ENCODE peak calls at places on chromosomes 13 and 19, in ten cellular contexts. Z, U, P, V, G, A, L, J, Q and Y are unnamed samples. For H3K27me3, the result is how much of the 10 kb centered on the place peaks cover.

GRCh38 chr19:49506575-49507105 is 5.8 kb upstream of the FCGRT start:
- DNase-seq in Q (peak), J (no peak), A (peak), U (peak), Z (no peak), G (peak), P (no peak), V (no peak), L (peak), Y (peak)

GRCh38 chr13:106299616-106300015 is 235.8 kb downstream of the EFNB2 start:
- DNase-seq in G (no peak), Q (no peak), A (no peak), J (no peak), P (no peak), L (no peak), U (no peak), V (peak), Z (no peak), Y (no peak)

GRCh38 chr19:19602136-19602712 is 16.3 kb downstream of the PBX4 start:
- DNase-seq in U (no peak), Q (no peak), V (no peak), A (no peak), J (no peak), G (peak), L (no peak), Z (no peak), P (no peak), Y (peak)

GRCh38 chr19:30229524-30230174 is 142.5 kb upstream of the ZNF536 start:
- DNase-seq in P (no peak), J (no peak), G (no peak), Q (peak), U (no peak), Z (no peak), L (no peak), V (no peak), A (no peak), Y (no peak)

GRCh38 chr13:42970824-42971669 is 21.0 kb downstream of the EPSTI1 start:
- DNase-seq in V (peak), U (peak), G (peak), L (peak), Q (peak), J (no peak), A (no peak), P (no peak), Z (no peak), Y (peak)

GRCh38 chr19:6224308-6224675 is 55.5 kb downstream of the MLLT1 start:
- DNase-seq in V (no peak), U (no peak), Z (peak), Q (no peak), P (no peak), G (no peak), J (no peak), A (peak), L (no peak), Y (no peak)

GRCh38 chr19:2032296-2032941 is 16.9 kb upstream of the BTBD2 start:
- DNase-seq in P (peak), G (no peak), Z (peak), J (peak), Q (peak), L (peak), U (peak), V (peak), A (peak), Y (peak)

GRCh38 chr19:41998246-41999020 is 4.4 kb upstream of the ATP1A3 start:
- DNase-seq in Q (peak), L (peak), V (no peak), A (peak), P (no peak), J (no peak), G (no peak), Z (peak), U (peak), Y (no peak)

GRCh38 chr13:84962141-84962750 is 837.0 kb downstream of the SLITRK6 start:
- DNase-seq in J (no peak), G (no peak), A (no peak), V (no peak), Z (no peak), P (no peak), U (no peak), Q (peak), L (no peak), Y (no peak)

GRCh38 chr13:88857256-88857655 is 1186.1 kb downstream of the SLITRK5 start:
- DNase-seq in P (no peak), G (no peak), U (no peak), Q (no peak), J (no peak), A (no peak), V (no peak), Z (no peak), L (no peak), Y (no peak)

GRCh38 chr13:108859202-108860012 is 230.0 kb downstream of the MYO16 start:
- DNase-seq in V (peak), Z (no peak), Q (no peak), U (no peak), J (no peak), L (peak), A (no peak), G (no peak), P (no peak), Y (no peak)

GRCh38 chr13:113110048-113110851 is 4.7 kb downstream of the F7 start:
- DNase-seq in G (peak), Z (no peak), P (peak), A (peak), V (no peak), L (peak), J (no peak), U (no peak), Q (peak), Y (peak)

GRCh38 chr13:35889560-35889959 is 241.6 kb downstream of the DCLK1 start:
- DNase-seq in G (no peak), P (no peak), U (no peak), A (no peak), Z (no peak), J (no peak), L (no peak), Q (no peak), V (no peak), Y (no peak)

GRCh38 chr13:51342706-51343105 is 3.2 kb downstream of the SERPINE3 start:
- DNase-seq in J (no peak), Z (no peak), G (no peak), P (no peak), A (no peak), L (peak), Q (no peak), U (no peak), V (peak), Y (no peak)

GRCh38 chr19:16197188-16197621 is 506 bp upstream of the AP1M1 start:
- DNase-seq in U (no peak), P (no peak), Q (no peak), J (no peak), Z (no peak), L (peak), G (no peak), V (peak), A (no peak), Y (no peak)

GRCh38 chr13:106567421-106568224 is at the start of gene ARGLU1:
- DNase-seq in V (peak), A (peak), G (peak), U (peak), Q (peak), P (peak), Z (peak), L (peak), J (peak), Y (peak)

GRCh38 chr13:59424661-59425060 is 739.1 kb downstream of the DIAPH3 start:
- DNase-seq in J (no peak), A (no peak), Q (no peak), G (no peak), L (peak), U (no peak), Z (no peak), P (no peak), V (peak), Y (no peak)

GRCh38 chr19:1064661-1065605 is 2.0 kb upstream of the ARHGAP45 start:
- DNase-seq in V (peak), Z (peak), P (no peak), J (no peak), U (peak), A (peak), L (peak), Q (peak), G (peak), Y (peak)

GRCh38 chr19:16013181-16013850 is 63.0 kb upstream of the TPM4 start:
- DNase-seq in L (no peak), P (no peak), G (no peak), V (no peak), U (no peak), Q (no peak), J (no peak), A (no peak), Z (no peak), Y (no peak)

GRCh38 chr19:18044825-18045304 is 36.9 kb downstream of the ARRDC2 start:
- DNase-seq in Q (no peak), G (peak), P (no peak), Z (peak), U (peak), A (peak), J (peak), V (peak), L (peak), Y (peak)

GRCh38 chr13:64912141-64912540 is 2318.0 kb downstream of the PCDH9 start:
- DNase-seq in L (peak), U (no peak), A (no peak), P (no peak), G (no peak), Q (no peak), J (no peak), Z (no peak), V (peak), Y (no peak)

GRCh38 chr19:29211562-29212416 is 1.2 kb downstream of the UQCRFS1 start:
- DNase-seq in P (no peak), G (no peak), Q (no peak), Z (no peak), J (no peak), L (peak), U (no peak), V (peak), A (no peak), Y (no peak)

GRCh38 chr13:113798200-113798811 is 39.3 kb downstream of the TMEM255B start:
- DNase-seq in Q (no peak), J (no peak), Z (no peak), P (no peak), L (no peak), A (no peak), V (no peak), G (no peak), U (no peak), Y (no peak)

GRCh38 chr13:48595330-48596127 is 58.2 kb upstream of the CYSLTR2 start:
- DNase-seq in P (peak), G (peak), Z (no peak), Q (peak), J (peak), U (peak), L (peak), A (no peak), V (peak), Y (peak)

GRCh38 chr13:110506396-110506795 is 55.1 kb downstream of the RAB20 start:
- DNase-seq in Z (no peak), G (no peak), A (no peak), Q (no peak), J (no peak), P (no peak), U (no peak), V (no peak), L (no peak), Y (no peak)
- H3K27me3 ChIP-seq in Z (under half), G (under half), A (under half), Q (under half), J (under half), P (under half), U (under half), V (under half), L (under half), Y (under half)

GRCh38 chr13:37934339-37935191 is 65.0 kb upstream of the TRPC4 start:
- DNase-seq in L (no peak), Z (peak), G (no peak), J (no peak), U (no peak), P (no peak), Q (no peak), V (no peak), A (no peak), Y (no peak)
- H3K27me3 ChIP-seq in L (under half), Z (under half), G (under half), J (under half), U (under half), P (under half), Q (under half), V (under half), A (under half), Y (under half)

GRCh38 chr19:14821958-14822357 is 13.0 kb downstream of the OR7A5 start:
- DNase-seq in U (peak), L (peak), G (no peak), P (no peak), V (no peak), A (no peak), Z (no peak), Q (no peak), J (no peak), Y (no peak)
- H3K27me3 ChIP-seq in U (under half), L (under half), G (under half), P (under half), V (under half), A (under half), Z (under half), Q (under half), J (under half), Y (under half)

GRCh38 chr13:111468037-111468959 is 147.9 kb downstream of the TEX29 start:
- DNase-seq in U (no peak), L (no peak), Z (no peak), V (no peak), J (no peak), A (peak), G (no peak), P (no peak), Q (no peak), Y (no peak)

GRCh38 chr13:111469916-111470506 is 149.6 kb downstream of the TEX29 start:
- DNase-seq in A (peak), Q (no peak), J (no peak), P (no peak), G (no peak), Z (no peak), L (no peak), V (no peak), U (no peak), Y (no peak)

GRCh38 chr13:111469450-111469849 is 149.0 kb downstream of the TEX29 start:
- DNase-seq in L (no peak), U (no peak), V (no peak), G (no peak), A (no peak), Q (no peak), Z (no peak), J (no peak), P (no peak), Y (no peak)

GRCh38 chr13:111470933-111471332 is 150.5 kb downstream of the TEX29 start:
- DNase-seq in Z (no peak), J (no peak), U (no peak), Q (no peak), A (no peak), G (no peak), V (no peak), L (no peak), P (no peak), Y (no peak)

DNA sequence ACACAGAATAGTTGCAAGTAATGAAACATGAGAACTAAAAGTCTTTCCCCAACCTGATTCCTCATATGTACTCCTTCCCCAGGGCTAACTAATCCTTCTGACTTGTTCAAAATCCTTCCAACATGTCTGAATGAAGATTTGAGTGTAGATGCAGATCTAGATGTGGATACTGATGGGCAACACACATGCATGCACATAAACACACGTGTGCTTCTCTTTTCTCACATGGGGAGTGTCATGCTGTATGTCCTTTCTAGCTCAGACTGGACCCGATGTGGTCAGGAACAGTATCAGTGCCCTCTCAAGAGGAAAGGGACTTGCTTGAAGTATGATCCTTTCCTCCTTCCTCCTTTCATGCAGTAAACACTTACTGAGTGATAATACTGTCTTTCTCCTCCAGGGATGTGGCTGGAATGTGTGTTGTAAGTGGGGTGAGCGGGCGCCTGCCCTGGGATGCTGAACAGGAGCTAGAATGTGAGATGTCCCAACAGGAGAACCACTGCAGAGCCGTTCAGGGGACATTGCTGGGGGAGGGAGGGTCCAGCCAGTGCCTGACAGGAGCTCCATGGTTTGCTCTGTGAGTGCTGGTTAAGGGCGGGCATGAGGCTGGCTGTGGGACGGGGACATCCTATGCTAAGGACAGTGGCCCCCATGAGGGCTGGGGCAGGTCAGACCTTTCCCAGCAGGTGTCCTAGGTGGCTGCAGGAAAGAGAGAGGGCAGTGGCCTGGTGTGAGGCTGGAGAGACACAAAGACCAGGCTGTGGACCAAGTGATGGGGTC is 146.9 kb downstream of the TEX29 start:
- DNase-seq in A (no peak), U (no peak), P (no peak), V (no peak), G (no peak), L (no peak), Q (no peak), Z (no peak), J (no peak), Y (no peak)
- H3K27me3 ChIP-seq in A (under half), U (under half), P (under half), V (under half), G (under half), L (under half), Q (half or more), Z (under half), J (under half), Y (under half)

GRCh38 chr13:46812398-46812797 is 15.4 kb upstream of the ESD start:
- DNase-seq in Z (no peak), J (no peak), G (no peak), V (no peak), A (no peak), P (no peak), Q (no peak), U (no peak), L (no peak), Y (no peak)

DNA sequence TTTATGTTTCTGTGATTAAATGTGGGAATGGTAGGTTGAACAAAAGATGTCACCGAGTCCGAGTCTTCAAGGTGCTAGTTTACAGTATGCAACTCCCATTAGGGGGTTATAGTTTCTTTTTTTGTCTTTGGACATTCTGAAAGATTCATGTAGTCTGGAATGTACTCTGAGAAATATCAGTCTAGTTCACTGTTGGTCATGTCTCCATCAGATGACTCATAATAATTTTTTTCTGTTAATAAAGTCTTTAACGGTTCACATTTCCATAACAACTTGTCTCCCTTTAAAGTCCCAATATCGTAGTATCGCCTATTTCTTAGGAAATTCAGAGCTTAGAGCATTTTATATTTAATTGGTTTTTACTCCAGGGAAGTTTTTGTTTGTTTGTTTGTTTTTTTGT is 13.5 kb upstream of the ESD start:
- DNase-seq in V (no peak), Q (no peak), J (no peak), L (no peak), A (no peak), Z (no peak), U (no peak), P (no peak), G (no peak), Y (no peak)
- H3K27me3 ChIP-seq in V (under half), Q (under half), J (under half), L (under half), A (under half), Z (under half), U (under half), P (under half), G (under half), Y (under half)

DNA sequence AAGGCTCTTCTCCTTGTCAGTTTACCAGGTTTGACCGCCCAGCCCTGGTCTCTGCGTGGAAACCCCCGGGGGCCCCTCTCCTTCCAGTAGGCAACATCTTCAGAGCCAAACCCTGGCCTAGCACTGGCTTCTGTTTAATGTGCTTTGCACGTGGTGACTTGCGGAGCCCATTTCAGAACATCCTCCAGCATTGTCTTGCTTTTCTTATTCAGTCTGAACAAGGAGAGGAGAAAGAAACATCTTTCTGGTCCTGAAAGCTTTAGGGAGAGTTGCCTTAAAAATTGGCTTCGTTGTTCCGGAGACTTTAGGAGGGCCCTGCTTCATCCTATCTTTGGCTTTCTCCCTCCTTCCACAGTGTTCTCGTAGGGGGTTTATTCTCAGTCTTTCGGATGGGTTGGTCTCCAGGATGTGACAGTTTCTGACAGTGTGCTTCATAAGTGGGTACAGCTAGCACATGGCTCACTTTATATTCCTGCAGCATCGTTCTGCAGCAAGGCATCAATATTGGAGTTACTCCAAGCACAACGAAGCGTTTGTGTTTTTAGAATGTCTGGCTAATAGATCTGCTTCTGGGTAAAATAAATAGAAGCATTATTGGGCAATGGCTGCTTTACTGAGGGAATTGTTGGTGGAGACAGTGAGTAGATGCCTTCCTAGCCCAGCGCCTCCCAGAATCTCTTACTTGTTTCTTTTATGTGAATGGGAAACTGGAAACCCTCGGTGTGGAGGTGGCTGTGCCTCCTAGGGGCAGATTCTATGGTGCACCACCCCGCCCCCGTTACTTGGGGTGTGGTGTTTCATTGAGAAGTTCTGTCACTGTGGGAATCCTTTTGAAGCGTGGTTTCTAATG is 1.8 kb downstream of the FARP1 start:
- DNase-seq in P (no peak), V (peak), G (no peak), A (no peak), L (peak), Q (peak), Z (no peak), J (no peak), U (no peak), Y (no peak)
- H3K27me3 ChIP-seq in P (under half), V (under half), G (under half), A (under half), L (under half), Q (under half), Z (under half), J (under half), U (under half), Y (under half)

GRCh38 chr19:54502518-54503048 is at the start of gene LAIR2:
- DNase-seq in A (no peak), U (no peak), J (no peak), G (no peak), P (no peak), Z (no peak), V (no peak), L (no peak), Q (no peak), Y (no peak)

GRCh38 chr19:54507824-54508223 is 5.2 kb downstream of the LAIR2 start:
- DNase-seq in P (no peak), U (no peak), G (no peak), A (no peak), J (no peak), Q (no peak), Z (no peak), L (no peak), V (no peak), Y (no peak)

GRCh38 chr19:54506079-54506478 is 3.4 kb downstream of the LAIR2 start:
- DNase-seq in G (no peak), V (no peak), U (no peak), P (no peak), A (no peak), J (no peak), Z (no peak), L (no peak), Q (no peak), Y (no peak)
- H3K27me3 ChIP-seq in G (under half), V (under half), U (under half), P (under half), A (under half), J (under half), Z (half or more), L (under half), Q (under half), Y (under half)

DNA sequence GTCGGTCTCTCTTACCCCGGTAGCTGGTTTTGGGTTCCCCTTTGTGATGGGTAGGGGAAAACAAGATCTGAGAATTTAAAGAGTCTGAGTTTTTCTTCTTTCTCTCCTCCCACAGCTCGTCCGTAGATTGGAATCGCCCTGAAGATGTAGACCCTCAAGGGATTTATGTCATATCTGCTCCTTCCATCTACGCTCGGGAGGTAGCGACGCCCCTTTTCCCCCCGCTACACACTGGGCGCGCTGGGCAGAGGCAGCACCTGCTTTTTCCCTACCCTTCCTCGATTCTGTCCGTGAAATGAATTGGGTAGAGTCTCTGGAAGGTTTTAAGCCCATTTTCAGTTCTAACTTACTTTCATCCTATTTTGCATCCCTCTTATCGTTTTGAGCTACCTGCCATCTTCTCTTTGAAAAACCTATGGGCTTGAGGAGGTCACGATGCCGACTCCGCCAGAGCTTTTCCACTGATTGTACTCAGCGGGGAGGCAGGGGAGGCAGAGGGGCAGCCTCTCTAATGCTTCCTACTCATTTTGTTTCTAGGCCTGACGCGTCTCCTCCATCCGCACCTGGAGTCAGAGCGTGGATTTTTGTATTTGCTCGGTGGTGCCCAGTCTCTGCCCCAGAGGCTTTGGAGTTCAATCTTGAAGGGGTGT is 7.1 kb upstream of the SELENOV start:
- DNase-seq in Z (no peak), L (no peak), U (no peak), G (no peak), A (no peak), V (no peak), P (no peak), Q (no peak), J (no peak), Y (no peak)
- H3K27me3 ChIP-seq in Z (half or more), L (under half), U (under half), G (under half), A (under half), V (under half), P (under half), Q (under half), J (under half), Y (under half)